ENCODE peak calls at places on chromosomes 11 and 22, in seven cellular contexts. One of them, this sample, is unnamed.

GRCh38 chr11:2774173-2775082 is 74.6 kb upstream of the KCNQ1OT1 start:
- DNase-seq in LNCaP clone FGC: no peak
- DNase-seq in skeletal muscle cell: no peak
- DNase-seq in stimulated activated CD4-positive, alpha-beta T cell treated with anti-CD3 and anti-CD28 coated beads, Interleukin-12 subunit alpha, Interleukin-12 subunit beta, amount 100 ng/mL, for 4 hours: no peak
- DNase-seq in CD8-positive, alpha-beta T cell: no peak
- DNase-seq in HCEC 1CT: no peak
- DNase-seq in fibroblast of lung: no peak
- DNase-seq in this sample: no peak

GRCh38 chr11:65301491-65302329 is 13.0 kb upstream of the CDC42EP2 start:
- DNase-seq in LNCaP clone FGC: no peak
- DNase-seq in skeletal muscle cell: no peak
- DNase-seq in stimulated activated CD4-positive, alpha-beta T cell treated with anti-CD3 and anti-CD28 coated beads, Interleukin-12 subunit alpha, Interleukin-12 subunit beta, amount 100 ng/mL, for 4 hours: no peak
- DNase-seq in CD8-positive, alpha-beta T cell: no peak
- DNase-seq in HCEC 1CT: peak
- DNase-seq in fibroblast of lung: peak
- DNase-seq in this sample: no peak

GRCh38 chr22:39634530-39635399 is 64.2 kb downstream of the CACNA1I start:
- DNase-seq in LNCaP clone FGC: peak
- DNase-seq in skeletal muscle cell: peak
- DNase-seq in stimulated activated CD4-positive, alpha-beta T cell treated with anti-CD3 and anti-CD28 coated beads, Interleukin-12 subunit alpha, Interleukin-12 subunit beta, amount 100 ng/mL, for 4 hours: no peak
- DNase-seq in CD8-positive, alpha-beta T cell: no peak
- DNase-seq in HCEC 1CT: peak
- DNase-seq in fibroblast of lung: peak
- DNase-seq in this sample: peak

GRCh38 chr11:65870307-65870658 is 2.3 kb downstream of the EFEMP2 start:
- DNase-seq in LNCaP clone FGC: no peak
- DNase-seq in skeletal muscle cell: no peak
- DNase-seq in stimulated activated CD4-positive, alpha-beta T cell treated with anti-CD3 and anti-CD28 coated beads, Interleukin-12 subunit alpha, Interleukin-12 subunit beta, amount 100 ng/mL, for 4 hours: no peak
- DNase-seq in CD8-positive, alpha-beta T cell: peak
- DNase-seq in HCEC 1CT: no peak
- DNase-seq in fibroblast of lung: no peak
- DNase-seq in this sample: no peak

GRCh38 chr11:72494109-72494429 is 59.7 kb upstream of the CLPB start:
- DNase-seq in LNCaP clone FGC: no peak
- DNase-seq in skeletal muscle cell: no peak
- DNase-seq in stimulated activated CD4-positive, alpha-beta T cell treated with anti-CD3 and anti-CD28 coated beads, Interleukin-12 subunit alpha, Interleukin-12 subunit beta, amount 100 ng/mL, for 4 hours: no peak
- DNase-seq in CD8-positive, alpha-beta T cell: no peak
- DNase-seq in HCEC 1CT: no peak
- DNase-seq in fibroblast of lung: no peak
- DNase-seq in this sample: no peak

GRCh38 chr11:70415176-70415575 is 16.8 kb downstream of the CTTN start:
- DNase-seq in LNCaP clone FGC: no peak
- DNase-seq in skeletal muscle cell: no peak
- DNase-seq in stimulated activated CD4-positive, alpha-beta T cell treated with anti-CD3 and anti-CD28 coated beads, Interleukin-12 subunit alpha, Interleukin-12 subunit beta, amount 100 ng/mL, for 4 hours: no peak
- DNase-seq in CD8-positive, alpha-beta T cell: no peak
- DNase-seq in HCEC 1CT: peak
- DNase-seq in fibroblast of lung: peak
- DNase-seq in this sample: peak

GRCh38 chr22:20203142-20204099 is 52.6 kb upstream of the CCDC188 start:
- DNase-seq in LNCaP clone FGC: no peak
- DNase-seq in skeletal muscle cell: no peak
- DNase-seq in stimulated activated CD4-positive, alpha-beta T cell treated with anti-CD3 and anti-CD28 coated beads, Interleukin-12 subunit alpha, Interleukin-12 subunit beta, amount 100 ng/mL, for 4 hours: no peak
- DNase-seq in CD8-positive, alpha-beta T cell: no peak
- DNase-seq in HCEC 1CT: peak
- DNase-seq in fibroblast of lung: peak
- DNase-seq in this sample: peak

GRCh38 chr11:72235351-72236057 is 8.5 kb downstream of the PHOX2A start:
- DNase-seq in LNCaP clone FGC: no peak
- DNase-seq in skeletal muscle cell: no peak
- DNase-seq in stimulated activated CD4-positive, alpha-beta T cell treated with anti-CD3 and anti-CD28 coated beads, Interleukin-12 subunit alpha, Interleukin-12 subunit beta, amount 100 ng/mL, for 4 hours: no peak
- DNase-seq in CD8-positive, alpha-beta T cell: no peak
- DNase-seq in HCEC 1CT: no peak
- DNase-seq in fibroblast of lung: no peak
- DNase-seq in this sample: no peak

GRCh38 chr11:116052603-116053537 is 548.7 kb upstream of the CADM1 start:
- DNase-seq in LNCaP clone FGC: no peak
- DNase-seq in skeletal muscle cell: no peak
- DNase-seq in stimulated activated CD4-positive, alpha-beta T cell treated with anti-CD3 and anti-CD28 coated beads, Interleukin-12 subunit alpha, Interleukin-12 subunit beta, amount 100 ng/mL, for 4 hours: no peak
- DNase-seq in CD8-positive, alpha-beta T cell: no peak
- DNase-seq in HCEC 1CT: no peak
- DNase-seq in fibroblast of lung: no peak
- DNase-seq in this sample: no peak

GRCh38 chr11:82864268-82864667 is 36.0 kb downstream of the PRCP start:
- DNase-seq in LNCaP clone FGC: peak
- DNase-seq in skeletal muscle cell: no peak
- DNase-seq in stimulated activated CD4-positive, alpha-beta T cell treated with anti-CD3 and anti-CD28 coated beads, Interleukin-12 subunit alpha, Interleukin-12 subunit beta, amount 100 ng/mL, for 4 hours: no peak
- DNase-seq in CD8-positive, alpha-beta T cell: peak
- DNase-seq in HCEC 1CT: peak
- DNase-seq in fibroblast of lung: peak
- DNase-seq in this sample: peak

GRCh38 chr22:28268176-28268575 is 349.1 kb upstream of the PITPNB start:
- DNase-seq in LNCaP clone FGC: no peak
- DNase-seq in skeletal muscle cell: no peak
- DNase-seq in stimulated activated CD4-positive, alpha-beta T cell treated with anti-CD3 and anti-CD28 coated beads, Interleukin-12 subunit alpha, Interleukin-12 subunit beta, amount 100 ng/mL, for 4 hours: no peak
- DNase-seq in CD8-positive, alpha-beta T cell: no peak
- DNase-seq in HCEC 1CT: no peak
- DNase-seq in fibroblast of lung: no peak
- DNase-seq in this sample: no peak